ENCODE peak calls at places on chromosome 4, in seven cellular contexts. A is H7, E is MM.1S, U is neural crest cell, B is bronchial epithelial cell, F is A172, L is KG1. K is an unnamed sample.

GRCh38 chr4:7646384-7647061 is 211.8 kb upstream of the PSAPL1 start:
- DNase-seq in A (no peak), E (no peak), U (no peak), B (no peak), F (no peak), L (no peak), K (no peak)

GRCh38 chr4:108129226-108129625 is 39.5 kb downstream of the LEF1 start:
- DNase-seq in A (no peak), E (no peak), U (no peak), B (no peak), F (no peak), L (no peak), K (no peak)

GRCh38 chr4:105306820-105307219 is 160.1 kb downstream of the TET2 start:
- DNase-seq in A (no peak), E (no peak), U (no peak), B (no peak), F (no peak), L (no peak), K (no peak)

GRCh38 chr4:31295081-31295480 is 574.9 kb downstream of the PCDH7 start:
- DNase-seq in A (no peak), E (no peak), U (no peak), B (no peak), F (no peak), L (no peak), K (no peak)

GRCh38 chr4:112245383-112245782 is 13.8 kb downstream of the AP1AR start:
- DNase-seq in A (no peak), E (no peak), U (no peak), B (no peak), F (no peak), L (no peak), K (peak)

GRCh38 chr4:21709031-21709430 is 239.5 kb downstream of the KCNIP4 start:
- DNase-seq in A (no peak), E (no peak), U (no peak), B (no peak), F (no peak), L (no peak), K (no peak)

GRCh38 chr4:12499693-12500092 is 984.4 kb downstream of the RAB28 start:
- DNase-seq in A (no peak), E (no peak), U (no peak), B (no peak), F (no peak), L (no peak), K (no peak)

GRCh38 chr4:25879991-25880641 is 17.3 kb upstream of the SEL1L3 start:
- DNase-seq in A (no peak), E (no peak), U (no peak), B (no peak), F (no peak), L (no peak), K (no peak)

GRCh38 chr4:184270808-184271413 is 53.2 kb upstream of the ENPP6 start:
- DNase-seq in A (no peak), E (no peak), U (no peak), B (no peak), F (no peak), L (no peak), K (no peak)

GRCh38 chr4:6355052-6355451 is 85.4 kb downstream of the WFS1 start:
- DNase-seq in A (no peak), E (no peak), U (no peak), B (no peak), F (no peak), L (no peak), K (no peak)

GRCh38 chr4:53150631-53151488 is 215.0 kb downstream of the SCFD2 start:
- DNase-seq in A (no peak), E (no peak), U (no peak), B (no peak), F (no peak), L (no peak), K (no peak)

GRCh38 chr4:99156992-99157391 is 12.9 kb upstream of the ADH4 start:
- DNase-seq in A (no peak), E (no peak), U (no peak), B (no peak), F (no peak), L (no peak), K (no peak)

GRCh38 chr4:168335621-168336020 is 17.1 kb upstream of the DDX60 start:
- DNase-seq in A (no peak), E (no peak), U (no peak), B (no peak), F (no peak), L (no peak), K (no peak)

GRCh38 chr4:165972747-165973146 is 99.7 kb downstream of the TLL1 start:
- DNase-seq in A (no peak), E (no peak), U (no peak), B (peak), F (no peak), L (no peak), K (peak)

GRCh38 chr4:143771269-143771668 is 70.8 kb upstream of the FREM3 start:
- DNase-seq in A (no peak), E (no peak), U (no peak), B (no peak), F (no peak), L (no peak), K (no peak)